ENCODE peak calls at places on chromosomes 7 and 10, in eight cellular contexts. O is esophagus muscularis mucosa, K is Peyer's patch, Q is uterus, M is body of pancreas, D is stomach, F is IMR-90, T is thyroid gland. N is an unnamed sample. For H3K4me1, the result is how much of the 10 kb centered on the place peaks cover.

GRCh38 chr10:282294-283139 is 147.3 kb downstream of the ZMYND11 start:
- DNase-seq in O (no peak), K (no peak), Q (no peak), M (no peak), D (no peak), F (peak), T (no peak), N (no peak)

GRCh38 chr7:44398506-44398905 is 73.1 kb upstream of the CAMK2B start:
- DNase-seq in O (no peak), K (no peak), Q (no peak), M (peak), D (no peak), F (no peak), T (no peak), N (no peak)

GRCh38 chr7:96495751-96496216 is 173.9 kb upstream of the SLC25A13 start:
- DNase-seq in O (no peak), K (no peak), Q (no peak), M (no peak), D (no peak), F (no peak), T (no peak), N (no peak)

GRCh38 chr10:88322336-88323063 is 260.6 kb downstream of the RNLS start:
- DNase-seq in O (no peak), K (peak), Q (no peak), M (no peak), D (no peak), F (no peak), T (no peak), N (no peak)

GRCh38 chr7:13327669-13328068 is 640.2 kb downstream of the ARL4A start:
- DNase-seq in O (no peak), K (no peak), Q (no peak), M (no peak), D (no peak), F (peak), T (no peak), N (no peak)

GRCh38 chr7:19275000-19275399 is 129.8 kb upstream of the FERD3L start:
- DNase-seq in O (no peak), K (no peak), Q (no peak), M (no peak), D (no peak), F (no peak), T (no peak), N (no peak)

GRCh38 chr7:102469972-102470825 is 5.4 kb downstream of the LRWD1 start:
- DNase-seq in O (no peak), K (peak), Q (no peak), M (peak), D (peak), F (no peak), T (peak), N (no peak)

GRCh38 chr10:110421512-110422138 is 76.1 kb upstream of the DUSP5 start:
- DNase-seq in O (no peak), K (no peak), Q (no peak), M (no peak), D (no peak), F (no peak), T (no peak), N (no peak)

GRCh38 chr7:65238785-65239184 is 134.9 kb upstream of the ZNF92 start:
- DNase-seq in O (no peak), K (no peak), Q (no peak), M (no peak), D (no peak), F (no peak), T (no peak), N (no peak)

GRCh38 chr7:128404826-128405344 is 4.9 kb downstream of the IMPDH1 start:
- DNase-seq in O (no peak), K (no peak), Q (no peak), M (no peak), D (no peak), F (peak), T (no peak), N (no peak)

GRCh38 chr7:80127412-80128150 is 7.0 kb upstream of the GNAI1 start:
- DNase-seq in O (no peak), K (no peak), Q (no peak), M (peak), D (no peak), F (no peak), T (peak), N (no peak)

GRCh38 chr7:21142081-21142480 is 285.8 kb upstream of the SP4 start:
- DNase-seq in O (no peak), K (no peak), Q (no peak), M (no peak), D (no peak), F (no peak), T (peak), N (no peak)

GRCh38 chr10:54587973-54588372 is 213.1 kb downstream of the PCDH15 start:
- DNase-seq in O (no peak), K (no peak), Q (no peak), M (no peak), D (no peak), F (no peak), T (no peak), N (no peak)

GRCh38 chr7:157268540-157268939 is 68.3 kb upstream of the DNAJB6 start:
- DNase-seq in O (no peak), K (no peak), Q (no peak), M (no peak), D (no peak), F (peak), T (no peak), N (no peak)

GRCh38 chr10:54983255-54983654 is 182.2 kb upstream of the PCDH15 start:
- DNase-seq in O (no peak), K (no peak), Q (no peak), M (no peak), D (no peak), F (no peak), T (no peak), N (no peak)

GRCh38 chr10:67772894-67773511 is 65.0 kb downstream of the DNAJC12 start:
- DNase-seq in O (no peak), K (no peak), Q (no peak), M (no peak), D (no peak), F (peak), T (no peak), N (no peak)

GRCh38 chr10:9745158-9745557 is 1272.5 kb upstream of the CELF2 start:
- DNase-seq in O (no peak), K (no peak), Q (no peak), M (no peak), D (no peak), F (no peak), T (no peak), N (no peak)

GRCh38 chr10:43214956-43215561 is 51.8 kb downstream of the RASGEF1A start:
- DNase-seq in O (no peak), K (no peak), Q (no peak), M (no peak), D (no peak), F (no peak), T (no peak), N (no peak)

GRCh38 chr10:119723624-119724023 is 2.2 kb upstream of the INPP5F start:
- DNase-seq in O (no peak), K (no peak), Q (no peak), M (no peak), D (no peak), F (no peak), T (no peak), N (no peak)

GRCh38 chr10:119723161-119723560 is 2.7 kb upstream of the INPP5F start:
- DNase-seq in O (no peak), K (no peak), Q (no peak), M (no peak), D (no peak), F (no peak), T (no peak), N (no peak)

GRCh38 chr10:119726291-119727261 is 726 bp downstream of the INPP5F start:
- DNase-seq in O (no peak), K (no peak), Q (no peak), M (no peak), D (no peak), F (no peak), T (peak), N (no peak)

GRCh38 chr10:119724630-119725549 is 960 bp upstream of the INPP5F start:
- DNase-seq in O (no peak), K (peak), Q (no peak), M (peak), D (no peak), F (peak), T (no peak), N (no peak)

GRCh38 chr10:119725550-119726290 is at the start of gene INPP5F:
- DNase-seq in O (peak), K (peak), Q (peak), M (peak), D (peak), F (peak), T (peak), N (peak)
- TF ChIP-seq POLR2A in O (peak), K (peak), Q (peak), M (peak), D (peak), F (peak), T (peak), N (no peak)

GRCh38 chr10:114394531-114394930 is 9.8 kb downstream of the AFAP1L2 start:
- DNase-seq in O (no peak), K (no peak), Q (no peak), M (no peak), D (no peak), F (no peak), T (no peak), N (no peak)

GRCh38 chr10:114393482-114393881 is 10.8 kb downstream of the AFAP1L2 start:
- DNase-seq in O (no peak), K (no peak), Q (no peak), M (no peak), D (no peak), F (peak), T (peak), N (no peak)

GRCh38 chr10:114392112-114392835 is 12.0 kb downstream of the AFAP1L2 start:
- DNase-seq in O (no peak), K (no peak), Q (no peak), M (no peak), D (no peak), F (no peak), T (peak), N (no peak)

GRCh38 chr10:114395361-114396022 is 8.8 kb downstream of the AFAP1L2 start:
- DNase-seq in O (no peak), K (no peak), Q (no peak), M (no peak), D (no peak), F (no peak), T (no peak), N (no peak)

GRCh38 chr10:114393886-114394285 is 10.4 kb downstream of the AFAP1L2 start:
- DNase-seq in O (no peak), K (no peak), Q (no peak), M (no peak), D (no peak), F (no peak), T (no peak), N (no peak)
- H3K4me1 ChIP-seq in O (under half), K (under half), Q (under half), M (under half), D (half or more), F (under half), T (half or more), N (under half)

GRCh38 chr10:58514102-58514472 is 1.4 kb downstream of the BICC1 start:
- DNase-seq in O (no peak), K (no peak), Q (no peak), M (no peak), D (no peak), F (no peak), T (no peak), N (no peak)
- H3K27ac ChIP-seq in O (peak), K (no peak), Q (peak), M (peak), D (peak), F (no peak), T (no peak), N (no peak)

DNA sequence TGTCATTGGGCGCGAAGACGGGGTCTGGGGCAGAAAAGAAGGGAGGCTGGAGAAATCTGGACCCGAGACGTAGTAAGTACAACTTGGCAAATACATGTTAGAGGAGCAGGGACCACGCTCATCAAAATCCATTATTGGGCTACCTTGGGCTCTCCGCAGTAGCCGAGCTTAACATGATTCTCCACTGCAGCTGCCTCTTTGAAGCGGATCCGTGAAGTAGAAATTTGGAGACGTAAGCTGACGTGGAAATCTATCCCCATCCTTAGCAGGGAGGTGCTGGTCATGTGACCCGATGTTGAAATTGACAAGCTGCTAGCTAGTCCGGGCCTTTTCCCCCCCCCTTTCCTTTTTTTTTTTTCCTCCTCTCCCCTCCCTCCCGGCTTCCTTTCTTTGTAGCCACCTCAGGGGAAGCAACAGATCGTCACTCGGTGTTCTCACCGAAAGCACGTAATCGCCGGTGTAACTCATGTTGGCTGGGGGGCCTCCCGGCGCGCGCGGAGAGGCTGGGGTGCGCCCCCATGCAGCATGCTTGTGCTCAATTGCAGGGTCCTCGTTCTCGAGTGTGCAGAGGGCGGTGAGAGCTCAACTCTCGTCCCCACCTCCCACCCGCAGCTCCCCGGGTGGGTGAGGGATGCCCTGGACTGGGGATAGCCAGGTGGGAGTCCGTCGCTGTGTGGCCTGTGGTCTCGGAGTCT is at the start of gene HOXA11:
- DNase-seq in O (no peak), K (no peak), Q (peak), M (no peak), D (peak), F (peak), T (no peak), N (no peak)
- TF ChIP-seq POLR2A in O (no peak), K (no peak), Q (peak), M (no peak), D (no peak), F (no peak), T (no peak), N (no peak)

DNA sequence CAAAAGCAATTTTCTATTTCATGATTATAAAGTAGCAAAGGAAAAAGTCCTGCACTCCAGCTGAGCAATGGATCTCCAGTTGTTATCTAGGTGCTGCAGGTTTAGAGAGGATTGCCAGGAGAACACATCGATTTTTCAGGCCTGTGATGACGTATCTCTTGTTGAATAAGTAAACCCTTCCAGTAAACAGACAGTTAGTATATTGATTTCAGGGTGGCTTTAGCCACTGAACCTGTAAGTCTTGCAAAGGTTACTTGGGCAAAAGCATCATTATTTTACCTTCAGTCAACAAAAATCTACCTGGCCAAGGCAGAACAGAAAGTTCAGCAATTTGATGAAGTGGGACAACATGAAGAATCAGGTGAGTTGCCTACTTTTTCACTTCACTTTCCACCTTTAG is 12.3 kb downstream of the EGFR start:
- DNase-seq in O (no peak), K (no peak), Q (no peak), M (peak), D (no peak), F (no peak), T (no peak), N (no peak)
- H3K4me1 ChIP-seq in O (under half), K (under half), Q (under half), M (half or more), D (half or more), F (under half), T (half or more), N (under half)

GRCh38 chr7:34175837-34176236 is 270.5 kb downstream of the BMPER start:
- DNase-seq in O (no peak), K (no peak), Q (no peak), M (no peak), D (no peak), F (no peak), T (no peak), N (no peak)
- H3K27ac ChIP-seq in O (no peak), K (no peak), Q (no peak), M (no peak), D (no peak), F (no peak), T (no peak), N (no peak)

GRCh38 chr7:152435384-152436278 is at the start of gene KMT2C:
- DNase-seq in O (no peak), K (peak), Q (peak), M (peak), D (peak), F (peak), T (peak), N (no peak)
- TF ChIP-seq POLR2A in O (peak), K (peak), Q (peak), M (peak), D (peak), F (peak), T (no peak), N (peak)

DNA sequence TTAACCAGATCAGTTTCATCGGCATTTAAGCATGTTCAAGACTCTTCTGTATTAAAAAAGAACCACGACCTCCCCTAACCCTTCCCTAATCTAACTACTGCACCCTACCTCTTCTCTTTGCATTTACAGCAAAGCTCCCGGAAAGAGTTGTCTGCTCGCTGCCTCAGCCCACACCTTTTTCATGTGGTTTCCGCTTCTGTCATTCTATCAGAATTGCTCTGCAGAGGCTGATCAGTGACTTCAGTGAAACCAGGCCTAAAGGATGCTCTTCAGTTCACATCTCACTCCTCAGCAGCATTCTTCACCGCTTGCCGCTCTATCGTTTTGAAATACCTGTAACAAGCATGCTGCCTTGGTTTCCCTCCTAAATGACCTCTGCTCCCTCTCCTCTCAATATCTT is 160.9 kb downstream of the SDK1 start:
- DNase-seq in O (no peak), K (peak), Q (no peak), M (no peak), D (no peak), F (no peak), T (no peak), N (no peak)
- H3K4me1 ChIP-seq in O (under half), K (under half), Q (under half), M (under half), D (under half), F (under half), T (under half), N (under half)

GRCh38 chr7:16770657-16771329 is 17.2 kb downstream of the TSPAN13 start:
- DNase-seq in O (no peak), K (no peak), Q (no peak), M (no peak), D (no peak), F (no peak), T (peak), N (no peak)
- H3K27ac ChIP-seq in O (no peak), K (no peak), Q (no peak), M (no peak), D (no peak), F (no peak), T (no peak), N (peak)

GRCh38 chr10:48905311-48905710 is 34.3 kb downstream of the LRRC18 start:
- DNase-seq in O (no peak), K (no peak), Q (no peak), M (no peak), D (no peak), F (no peak), T (no peak), N (no peak)

GRCh38 chr10:48907730-48908129 is 31.9 kb downstream of the LRRC18 start:
- DNase-seq in O (no peak), K (no peak), Q (no peak), M (no peak), D (no peak), F (no peak), T (no peak), N (no peak)

GRCh38 chr10:48913674-48914073 is 26.0 kb downstream of the LRRC18 start:
- DNase-seq in O (no peak), K (no peak), Q (no peak), M (no peak), D (no peak), F (no peak), T (no peak), N (no peak)

GRCh38 chr10:48910557-48910956 is 29.1 kb downstream of the LRRC18 start:
- DNase-seq in O (no peak), K (no peak), Q (no peak), M (no peak), D (no peak), F (no peak), T (no peak), N (no peak)
- TF ChIP-seq POLR2A in O (no peak), K (no peak), Q (no peak), M (no peak), D (no peak), F (no peak), T (no peak), N (no peak)